ENCODE peak calls at places on chromosomes 16 and 17, in eight cellular contexts. One of them, this sample, is unnamed.

GRCh38 chr17:20992987-20993862 is 49.6 kb downstream of the USP22 start:
- DNase-seq in tibial artery: peak; percentile 55
- DNase-seq in esophagus muscularis mucosa: no peak
- DNase-seq in right atrium auricular region: peak; percentile 75
- DNase-seq in body of pancreas: peak; percentile 78
- DNase-seq in adrenal gland: peak; percentile 78
- DNase-seq in ascending aorta: peak; percentile 76
- DNase-seq in left lung: peak; percentile 54
- DNase-seq in this sample: no peak

GRCh38 chr17:36674278-36674650 is 72.9 kb downstream of the MRM1 start:
- DNase-seq in body of pancreas: no peak
- DNase-seq in tibial artery: no peak
- DNase-seq in left lung: no peak
- DNase-seq in esophagus muscularis mucosa: no peak
- DNase-seq in right atrium auricular region: no peak
- DNase-seq in adrenal gland: no peak
- DNase-seq in ascending aorta: no peak
- DNase-seq in this sample: no peak

GRCh38 chr16:67531247-67531646 is 2.6 kb downstream of the RIPOR1 start:
- DNase-seq in tibial artery: no peak
- DNase-seq in ascending aorta: no peak
- DNase-seq in esophagus muscularis mucosa: no peak
- DNase-seq in right atrium auricular region: no peak
- DNase-seq in left lung: no peak
- DNase-seq in adrenal gland: peak; percentile 44
- DNase-seq in body of pancreas: no peak
- DNase-seq in this sample: no peak

GRCh38 chr17:21124096-21124495 is 2.7 kb upstream of the DHRS7B start:
- DNase-seq in tibial artery: no peak
- DNase-seq in left lung: no peak
- DNase-seq in right atrium auricular region: no peak
- DNase-seq in adrenal gland: no peak
- DNase-seq in ascending aorta: no peak
- DNase-seq in esophagus muscularis mucosa: no peak
- DNase-seq in body of pancreas: no peak
- DNase-seq in this sample: no peak

GRCh38 chr16:87584271-87584670 is 18.0 kb upstream of the JPH3 start:
- DNase-seq in tibial artery: no peak
- DNase-seq in right atrium auricular region: no peak
- DNase-seq in body of pancreas: no peak
- DNase-seq in ascending aorta: no peak
- DNase-seq in left lung: no peak
- DNase-seq in adrenal gland: no peak
- DNase-seq in esophagus muscularis mucosa: no peak
- DNase-seq in this sample: no peak

GRCh38 chr17:19539040-19539399 is 5.4 kb downstream of the SLC47A1 start:
- DNase-seq in body of pancreas: no peak
- DNase-seq in right atrium auricular region: no peak
- DNase-seq in tibial artery: no peak
- DNase-seq in left lung: no peak
- DNase-seq in adrenal gland: peak; percentile 55
- DNase-seq in esophagus muscularis mucosa: no peak
- DNase-seq in ascending aorta: no peak
- DNase-seq in this sample: no peak

GRCh38 chr16:31536804-31537361 is 9.2 kb downstream of the AHSP start:
- DNase-seq in adrenal gland: no peak
- DNase-seq in ascending aorta: no peak
- DNase-seq in esophagus muscularis mucosa: no peak
- DNase-seq in right atrium auricular region: no peak
- DNase-seq in tibial artery: no peak
- DNase-seq in body of pancreas: no peak
- DNase-seq in left lung: no peak
- DNase-seq in this sample: no peak

GRCh38 chr16:74521691-74522090 is 85.2 kb downstream of the GLG1 start:
- DNase-seq in left lung: no peak
- DNase-seq in right atrium auricular region: no peak
- DNase-seq in ascending aorta: no peak
- DNase-seq in esophagus muscularis mucosa: no peak
- DNase-seq in tibial artery: no peak
- DNase-seq in adrenal gland: peak; percentile 18
- DNase-seq in body of pancreas: no peak
- DNase-seq in this sample: no peak

GRCh38 chr16:78324649-78325274 is 225.3 kb downstream of the WWOX start:
- DNase-seq in esophagus muscularis mucosa: no peak
- DNase-seq in adrenal gland: no peak
- DNase-seq in left lung: no peak
- DNase-seq in ascending aorta: no peak
- DNase-seq in tibial artery: no peak
- DNase-seq in right atrium auricular region: no peak
- DNase-seq in body of pancreas: no peak
- DNase-seq in this sample: no peak

GRCh38 chr17:34382586-34383224 is 19.7 kb upstream of the CCL1 start:
- DNase-seq in right atrium auricular region: no peak
- DNase-seq in left lung: no peak
- DNase-seq in adrenal gland: no peak
- DNase-seq in ascending aorta: peak; percentile 56
- DNase-seq in esophagus muscularis mucosa: no peak
- DNase-seq in body of pancreas: no peak
- DNase-seq in tibial artery: no peak
- DNase-seq in this sample: no peak

GRCh38 chr16:23206986-23207385 is 24.4 kb downstream of the SCNN1G start:
- DNase-seq in ascending aorta: no peak
- DNase-seq in left lung: no peak
- DNase-seq in adrenal gland: no peak
- DNase-seq in right atrium auricular region: no peak
- DNase-seq in body of pancreas: no peak
- DNase-seq in tibial artery: no peak
- DNase-seq in esophagus muscularis mucosa: no peak
- DNase-seq in this sample: no peak

GRCh38 chr17:64507418-64507766 is 615 bp downstream of the CEP95 start:
- DNase-seq in left lung: no peak
- DNase-seq in tibial artery: no peak
- DNase-seq in esophagus muscularis mucosa: no peak
- DNase-seq in right atrium auricular region: no peak
- DNase-seq in ascending aorta: no peak
- DNase-seq in adrenal gland: peak; percentile 49
- DNase-seq in body of pancreas: peak; percentile 29
- DNase-seq in this sample: no peak

GRCh38 chr17:30864636-30865035 is 32.9 kb downstream of the ATAD5 start:
- DNase-seq in body of pancreas: no peak
- DNase-seq in right atrium auricular region: no peak
- DNase-seq in adrenal gland: no peak
- DNase-seq in tibial artery: no peak
- DNase-seq in ascending aorta: no peak
- DNase-seq in left lung: no peak
- DNase-seq in esophagus muscularis mucosa: no peak
- DNase-seq in this sample: no peak

GRCh38 chr16:19809121-19809635 is 75.5 kb downstream of the GPRC5B start:
- DNase-seq in ascending aorta: no peak
- DNase-seq in tibial artery: peak; percentile 26
- DNase-seq in right atrium auricular region: no peak
- DNase-seq in left lung: no peak
- DNase-seq in esophagus muscularis mucosa: no peak
- DNase-seq in adrenal gland: no peak
- DNase-seq in body of pancreas: peak; percentile 51
- DNase-seq in this sample: no peak

GRCh38 chr16:59195242-59195641 is 461.1 kb upstream of the GOT2 start:
- DNase-seq in ascending aorta: no peak
- DNase-seq in right atrium auricular region: no peak
- DNase-seq in left lung: no peak
- DNase-seq in body of pancreas: no peak
- DNase-seq in adrenal gland: no peak
- DNase-seq in esophagus muscularis mucosa: no peak
- DNase-seq in tibial artery: no peak
- DNase-seq in this sample: no peak

GRCh38 chr16:80778707-80779106 is 25.7 kb downstream of the CDYL2 start:
- DNase-seq in tibial artery: no peak
- DNase-seq in right atrium auricular region: no peak
- DNase-seq in adrenal gland: no peak
- DNase-seq in left lung: no peak
- DNase-seq in ascending aorta: no peak
- DNase-seq in esophagus muscularis mucosa: no peak
- DNase-seq in body of pancreas: no peak
- DNase-seq in this sample: no peak

DNA sequence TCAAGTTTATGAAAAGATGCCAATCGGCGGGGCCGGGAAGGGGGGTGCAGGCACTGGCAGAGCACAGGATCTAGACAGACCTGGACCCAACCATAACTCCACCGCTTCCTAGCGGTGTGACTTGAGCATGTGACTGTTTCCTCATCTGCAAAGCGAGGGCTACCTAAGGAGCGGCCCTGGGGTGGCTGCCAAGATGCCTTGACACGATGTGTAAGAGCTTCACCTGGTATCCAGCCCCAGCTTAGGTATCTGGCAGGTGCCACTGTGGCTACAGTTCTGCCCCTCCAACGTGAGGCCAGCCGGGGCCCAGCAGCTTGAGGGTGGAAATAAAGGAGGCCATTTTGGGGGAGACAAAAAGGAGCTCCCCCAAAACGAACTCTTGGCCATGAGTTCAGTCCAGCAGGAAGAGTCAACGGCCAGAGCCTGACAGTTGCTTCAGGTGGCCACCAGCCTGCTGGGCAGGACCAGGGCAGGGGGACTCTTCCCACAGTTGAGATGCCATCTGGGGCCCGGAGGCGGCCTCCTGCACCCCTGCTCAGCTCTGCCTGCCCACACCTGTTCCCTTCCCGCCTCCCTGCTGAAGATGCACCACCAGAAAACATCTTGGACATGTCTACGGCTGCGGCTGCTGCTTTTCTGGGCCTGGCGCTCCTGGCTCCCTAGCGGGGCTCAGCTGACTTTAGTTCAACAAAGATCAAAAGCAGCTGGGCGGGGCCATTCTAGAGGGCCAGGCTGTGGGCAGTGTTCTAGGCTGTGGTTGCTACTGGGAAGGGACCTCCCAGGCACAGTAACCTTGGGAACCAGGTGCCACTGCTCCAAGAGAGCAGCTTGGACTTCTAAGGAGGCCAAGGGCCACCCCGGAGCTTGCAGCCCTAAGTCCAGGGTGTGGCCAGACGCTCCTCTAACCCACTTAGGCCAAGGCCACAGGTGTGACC is 3.4 kb upstream of the MTSS2 start:
- DNase-seq in tibial artery: no peak
- DNase-seq in adrenal gland: no peak
- DNase-seq in right atrium auricular region: no peak
- DNase-seq in body of pancreas: no peak
- DNase-seq in esophagus muscularis mucosa: no peak
- DNase-seq in left lung: peak; percentile 82
- DNase-seq in ascending aorta: no peak
- DNase-seq in this sample: no peak
- H3K27me3 ChIP-seq in tibial artery: no peaks in the 10 kb centered on the region
- H3K27me3 ChIP-seq in adrenal gland: no peaks in the 10 kb centered on the region
- H3K27me3 ChIP-seq in right atrium auricular region: no peaks in the 10 kb centered on the region
- H3K27me3 ChIP-seq in body of pancreas: no peaks in the 10 kb centered on the region
- H3K27me3 ChIP-seq in esophagus muscularis mucosa: no peaks in the 10 kb centered on the region
- H3K27me3 ChIP-seq in left lung: no peaks in the 10 kb centered on the region
- H3K27me3 ChIP-seq in ascending aorta: no peaks in the 10 kb centered on the region
- H3K27me3 ChIP-seq in this sample: no peaks in the 10 kb centered on the region

DNA sequence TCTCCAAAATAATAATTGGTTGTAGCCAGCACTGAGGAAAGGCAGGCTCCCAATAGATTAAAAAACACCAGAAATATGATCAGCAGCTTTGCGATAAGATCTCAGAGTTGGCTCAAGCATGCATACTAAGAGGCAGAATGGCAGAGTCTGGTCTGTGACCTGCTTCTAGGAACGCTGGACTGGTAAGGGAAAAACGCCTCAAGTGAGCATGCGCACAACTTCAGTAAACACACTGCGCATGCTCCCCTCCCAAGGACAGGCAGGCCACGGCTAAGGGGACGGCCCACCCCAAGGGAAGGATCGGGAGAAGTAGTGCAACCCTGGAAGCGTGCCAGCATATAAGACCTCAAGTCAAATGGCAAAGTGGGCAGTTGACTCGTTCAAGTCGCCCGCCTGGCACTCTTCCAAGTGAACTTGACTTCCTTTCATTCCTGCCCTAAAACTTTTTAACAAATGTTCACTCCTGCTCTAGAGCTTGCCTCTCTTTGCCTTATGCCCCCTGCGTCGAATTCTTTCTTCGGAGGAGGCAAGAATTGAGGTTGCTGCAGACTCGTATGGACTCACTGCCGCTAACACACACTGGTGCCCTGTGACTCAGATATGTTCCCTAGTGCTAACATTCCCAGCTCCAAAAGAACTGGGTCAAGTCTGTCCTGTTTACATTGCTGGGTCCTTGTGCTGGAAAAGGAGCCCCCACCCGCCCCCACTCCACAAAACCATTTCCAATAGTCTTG is 22.4 kb upstream of the PRM1 start:
- DNase-seq in right atrium auricular region: no peak
- DNase-seq in esophagus muscularis mucosa: no peak
- DNase-seq in ascending aorta: no peak
- DNase-seq in tibial artery: no peak
- DNase-seq in body of pancreas: peak; percentile 33
- DNase-seq in adrenal gland: peak; percentile 36
- DNase-seq in left lung: peak; percentile 58
- DNase-seq in this sample: no peak
- H3K27ac ChIP-seq in right atrium auricular region: no peak overlapping the region
- H3K27ac ChIP-seq in esophagus muscularis mucosa: no peak overlapping the region
- H3K27ac ChIP-seq in ascending aorta: no peak overlapping the region
- H3K27ac ChIP-seq in tibial artery: no peak overlapping the region
- H3K27ac ChIP-seq in body of pancreas: no peak overlapping the region
- H3K27ac ChIP-seq in adrenal gland: no peak overlapping the region
- H3K27ac ChIP-seq in left lung: peak overlapping the region; percentile 71
- H3K27ac ChIP-seq in this sample: no peak overlapping the region

GRCh38 chr17:72116692-72117469 is 3.9 kb upstream of the SOX9 start:
- DNase-seq in left lung: no peak
- DNase-seq in esophagus muscularis mucosa: no peak
- DNase-seq in right atrium auricular region: no peak
- DNase-seq in body of pancreas: peak; percentile 25
- DNase-seq in tibial artery: no peak
- DNase-seq in ascending aorta: no peak
- DNase-seq in adrenal gland: no peak
- DNase-seq in this sample: no peak
- H3K27me3 ChIP-seq in left lung: peaks cover 53% of the 10 kb centered on the region
- H3K27me3 ChIP-seq in esophagus muscularis mucosa: peaks cover 9% of the 10 kb centered on the region
- H3K27me3 ChIP-seq in right atrium auricular region: peaks cover 23% of the 10 kb centered on the region
- H3K27me3 ChIP-seq in body of pancreas: no peaks in the 10 kb centered on the region
- H3K27me3 ChIP-seq in tibial artery: no peaks in the 10 kb centered on the region
- H3K27me3 ChIP-seq in ascending aorta: peaks cover 14% of the 10 kb centered on the region
- H3K27me3 ChIP-seq in adrenal gland: peaks cover 59% of the 10 kb centered on the region
- H3K27me3 ChIP-seq in this sample: no peaks in the 10 kb centered on the region

GRCh38 chr16:85375282-85375681 is 237.8 kb upstream of the GSE1 start:
- DNase-seq in right atrium auricular region: no peak
- DNase-seq in adrenal gland: no peak
- DNase-seq in ascending aorta: no peak
- DNase-seq in tibial artery: no peak
- DNase-seq in left lung: no peak
- DNase-seq in esophagus muscularis mucosa: no peak
- DNase-seq in body of pancreas: no peak
- DNase-seq in this sample: no peak
- H3K27ac ChIP-seq in right atrium auricular region: no peak overlapping the region
- H3K27ac ChIP-seq in adrenal gland: no peak overlapping the region
- H3K27ac ChIP-seq in ascending aorta: peak overlapping the region; percentile 81
- H3K27ac ChIP-seq in tibial artery: peak overlapping the region; percentile 73
- H3K27ac ChIP-seq in left lung: no peak overlapping the region
- H3K27ac ChIP-seq in esophagus muscularis mucosa: peak overlapping the region; percentile 62
- H3K27ac ChIP-seq in body of pancreas: no peak overlapping the region
- H3K27ac ChIP-seq in this sample: peak overlapping the region; percentile 79

GRCh38 chr17:76080934-76081287 is 1.9 kb downstream of the ZACN start:
- DNase-seq in right atrium auricular region: no peak
- DNase-seq in tibial artery: no peak
- DNase-seq in esophagus muscularis mucosa: no peak
- DNase-seq in body of pancreas: no peak
- DNase-seq in ascending aorta: no peak
- DNase-seq in adrenal gland: no peak
- DNase-seq in left lung: no peak
- DNase-seq in this sample: no peak
- H3K27me3 ChIP-seq in right atrium auricular region: peaks cover 25% of the 10 kb centered on the region
- H3K27me3 ChIP-seq in tibial artery: peaks cover 6% of the 10 kb centered on the region
- H3K27me3 ChIP-seq in esophagus muscularis mucosa: peaks cover 3% of the 10 kb centered on the region
- H3K27me3 ChIP-seq in body of pancreas: peaks cover 7% of the 10 kb centered on the region
- H3K27me3 ChIP-seq in ascending aorta: peaks cover 13% of the 10 kb centered on the region
- H3K27me3 ChIP-seq in adrenal gland: peaks cover 37% of the 10 kb centered on the region
- H3K27me3 ChIP-seq in left lung: peaks cover 41% of the 10 kb centered on the region
- H3K27me3 ChIP-seq in this sample: peaks cover 4% of the 10 kb centered on the region

This sample was measured in thoracic aorta.